ENCODE peak calls at places on chromosomes 1 and 21, in ten cellular contexts. M is gastrocnemius medialis; P is lower leg skin; Z is hepatic stellate cell; H is colonic mucosa; R is upper lobe of right lung; T is activated CD8-positive, alpha-beta memory T cell treated with anti-CD3 and anti-CD28 coated beads for 24 hours; S is H7; U is A172; J is cardiac muscle cell. V is an unnamed sample.

GRCh38 chr1:184311580-184311979 is 75.2 kb upstream of the C1orf21 start:
- DNase-seq in S (no peak), H (no peak), R (no peak), P (no peak), U (no peak), J (no peak), Z (no peak), T (no peak), M (no peak), V (no peak)

GRCh38 chr1:38608202-38608864 is 251.2 kb downstream of the RRAGC start:
- DNase-seq in S (peak; percentile 91), J (peak; percentile 47), U (no peak), Z (peak; percentile 42), H (no peak), T (no peak), M (no peak), R (no peak), P (peak; percentile 75), V (peak; percentile 13)

GRCh38 chr1:234827656-234828055 is 217.7 kb upstream of the IRF2BP2 start:
- DNase-seq in S (no peak), M (no peak), P (peak; percentile 76), U (no peak), Z (no peak), H (no peak), T (no peak), R (no peak), J (no peak), V (no peak)

GRCh38 chr1:154427173-154428139 is 22.3 kb downstream of the IL6R start:
- DNase-seq in P (no peak), S (no peak), J (peak; percentile 60), H (peak; percentile 83), M (peak; percentile 85), Z (no peak), U (peak; percentile 87), T (no peak), R (no peak), V (no peak)

GRCh38 chr1:33128781-33129180 is 47.8 kb downstream of the AZIN2 start:
- DNase-seq in T (no peak), J (no peak), U (no peak), M (no peak), S (peak; percentile 14), R (no peak), P (peak; percentile 71), H (no peak), Z (no peak), V (no peak)

GRCh38 chr1:62833529-62833928 is 49.6 kb downstream of the ATG4C start:
- DNase-seq in S (no peak), Z (no peak), T (no peak), J (no peak), H (no peak), P (no peak), U (no peak), M (no peak), R (no peak), V (no peak)

GRCh38 chr1:225424562-225425210 is 3.2 kb downstream of the LBR start:
- DNase-seq in Z (peak; percentile 54), M (no peak), R (no peak), J (peak; percentile 33), S (no peak), T (no peak), P (no peak), H (no peak), U (peak; percentile 76), V (peak; percentile 76)

GRCh38 chr21:29812947-29813346 is 126.8 kb downstream of the GRIK1 start:
- DNase-seq in Z (no peak), T (no peak), P (no peak), U (no peak), J (no peak), M (no peak), S (no peak), R (no peak), H (no peak), V (no peak)

GRCh38 chr21:29639366-29640232 is 300.2 kb downstream of the GRIK1 start:
- DNase-seq in S (no peak), H (no peak), P (no peak), T (no peak), J (no peak), M (no peak), Z (no peak), R (no peak), U (no peak), V (no peak)

GRCh38 chr1:38102576-38102975 is 56.0 kb upstream of the POU3F1 start:
- DNase-seq in R (no peak), M (no peak), S (peak; percentile 35), H (no peak), U (no peak), P (no peak), J (no peak), Z (no peak), T (no peak), V (no peak)

GRCh38 chr1:68269637-68270430 is 37.5 kb upstream of the WLS start:
- DNase-seq in J (no peak), T (no peak), H (no peak), M (no peak), R (no peak), S (no peak), Z (peak; percentile 51), U (peak; percentile 50), P (no peak), V (peak; percentile 50)

GRCh38 chr1:107877092-107877491 is 87.9 kb downstream of the VAV3 start:
- DNase-seq in P (no peak), J (peak; percentile 87), T (no peak), S (no peak), H (no peak), U (peak; percentile 6), Z (no peak), R (no peak), M (no peak), V (no peak)

GRCh38 chr21:44965251-44966022 is 25.6 kb downstream of the SLX9 start:
- DNase-seq in R (no peak), M (no peak), P (no peak), T (no peak), U (no peak), J (peak; percentile 62), S (peak; percentile 52), Z (no peak), H (no peak), V (no peak)

GRCh38 chr1:10901894-10902805 is 105.7 kb upstream of the CASZ1 start:
- DNase-seq in H (no peak), S (peak; percentile 67), Z (no peak), T (no peak), P (no peak), J (no peak), M (no peak), U (peak; percentile 14), R (peak; percentile 59), V (no peak)

GRCh38 chr1:27672750-27673112 is 739 bp upstream of the IFI6 start:
- DNase-seq in P (no peak), S (no peak), T (no peak), M (no peak), U (no peak), J (peak; percentile 33), R (no peak), Z (peak; percentile 59), H (no peak), V (peak; percentile 63)

GRCh38 chr1:28775121-28775942 is 36.6 kb upstream of the OPRD1 start:
- DNase-seq in J (peak; percentile 80), R (peak; percentile 93), M (peak; percentile 23), P (peak; percentile 95), H (peak; percentile 87), U (no peak), Z (peak; percentile 74), T (peak; percentile 81), S (peak; percentile 74), V (peak; percentile 55)

GRCh38 chr21:29219165-29219770 is 79.5 kb upstream of the BACH1 start:
- DNase-seq in S (no peak), P (no peak), Z (no peak), T (no peak), U (no peak), J (no peak), M (no peak), R (no peak), H (peak; percentile 39), V (no peak)

GRCh38 chr1:112991721-112992120 is 35.7 kb upstream of the SLC16A1 start:
- DNase-seq in Z (no peak), R (no peak), M (no peak), H (no peak), S (no peak), T (no peak), U (no peak), J (no peak), P (no peak), V (no peak)

V was measured in ACHN.